ENCODE peak calls at places on chromosomes 5 and 9, in five cellular contexts. Y is heart left ventricle, F is fibroblast of mammary gland, R is fibroblast of pulmonary artery, B is stomach. O is an unnamed sample.

GRCh38 chr5:119397518-119398380 is 41.9 kb downstream of the TNFAIP8 start:
- DNase-seq in Y (no peak), F (peak; percentile 83), R (peak; percentile 83), B (no peak), O (no peak)

GRCh38 chr5:103111458-103111857 is 8.5 kb downstream of the GIN1 start:
- DNase-seq in Y (no peak), F (no peak), R (no peak), B (no peak), O (no peak)

GRCh38 chr9:15578719-15579118 is 25.9 kb downstream of the CCDC171 start:
- DNase-seq in Y (no peak), F (peak; percentile 25), R (peak; percentile 64), B (no peak), O (no peak)

GRCh38 chr9:115036691-115037090 is 81.3 kb downstream of the TNC start:
- DNase-seq in Y (no peak), F (no peak), R (no peak), B (no peak), O (no peak)

GRCh38 chr5:143629871-143630658 is 181.9 kb upstream of the HMHB1 start:
- DNase-seq in Y (no peak), F (peak; percentile 72), R (peak; percentile 54), B (no peak), O (no peak)

GRCh38 chr5:168209987-168210386 is 81.5 kb upstream of the WWC1 start:
- DNase-seq in Y (no peak), F (no peak), R (no peak), B (no peak), O (no peak)

GRCh38 chr5:54693936-54694510 is 176.5 kb downstream of the SNX18 start:
- DNase-seq in Y (no peak), F (no peak), R (no peak), B (no peak), O (no peak)

GRCh38 chr9:79667716-79668458 is 96.1 kb downstream of the TLE4 start:
- DNase-seq in Y (no peak), F (no peak), R (no peak), B (peak; percentile 72), O (no peak)

GRCh38 chr5:1172670-1173404 is 28.6 kb upstream of the SLC6A19 start:
- DNase-seq in Y (no peak), F (no peak), R (no peak), B (no peak), O (no peak)

GRCh38 chr5:135013947-135014570 is 20.0 kb downstream of the PITX1 start:
- DNase-seq in Y (no peak), F (peak; percentile 22), R (no peak), B (peak; percentile 81), O (no peak)

GRCh38 chr9:108761530-108762347 is 94.0 kb downstream of the ACTL7B start:
- DNase-seq in Y (peak; percentile 33), F (peak; percentile 67), R (peak; percentile 69), B (peak; percentile 59), O (peak; percentile 51)

GRCh38 chr5:38845555-38846378 is at the start of gene OSMR:
- DNase-seq in Y (peak; percentile 95), F (peak; percentile 98), R (peak; percentile 99), B (peak; percentile 79), O (peak; percentile 63)

GRCh38 chr5:150801117-150801927 is 22.8 kb downstream of the SMIM3 start:
- DNase-seq in Y (peak; percentile 24), F (peak; percentile 80), R (peak; percentile 85), B (no peak), O (no peak)

GRCh38 chr5:2896371-2897275 is 145.1 kb upstream of the IRX2 start:
- DNase-seq in Y (no peak), F (no peak), R (no peak), B (no peak), O (no peak)

GRCh38 chr5:172707285-172708182 is 63.5 kb downstream of the DUSP1 start:
- DNase-seq in Y (peak; percentile 57), F (peak; percentile 64), R (peak; percentile 79), B (no peak), O (peak; percentile 49)
- TF ChIP-seq CTCF in Y (peak; percentile 23), F (peak; percentile 43), R (peak; percentile 59), B (peak; percentile 11), O (peak; percentile 73)

DNA sequence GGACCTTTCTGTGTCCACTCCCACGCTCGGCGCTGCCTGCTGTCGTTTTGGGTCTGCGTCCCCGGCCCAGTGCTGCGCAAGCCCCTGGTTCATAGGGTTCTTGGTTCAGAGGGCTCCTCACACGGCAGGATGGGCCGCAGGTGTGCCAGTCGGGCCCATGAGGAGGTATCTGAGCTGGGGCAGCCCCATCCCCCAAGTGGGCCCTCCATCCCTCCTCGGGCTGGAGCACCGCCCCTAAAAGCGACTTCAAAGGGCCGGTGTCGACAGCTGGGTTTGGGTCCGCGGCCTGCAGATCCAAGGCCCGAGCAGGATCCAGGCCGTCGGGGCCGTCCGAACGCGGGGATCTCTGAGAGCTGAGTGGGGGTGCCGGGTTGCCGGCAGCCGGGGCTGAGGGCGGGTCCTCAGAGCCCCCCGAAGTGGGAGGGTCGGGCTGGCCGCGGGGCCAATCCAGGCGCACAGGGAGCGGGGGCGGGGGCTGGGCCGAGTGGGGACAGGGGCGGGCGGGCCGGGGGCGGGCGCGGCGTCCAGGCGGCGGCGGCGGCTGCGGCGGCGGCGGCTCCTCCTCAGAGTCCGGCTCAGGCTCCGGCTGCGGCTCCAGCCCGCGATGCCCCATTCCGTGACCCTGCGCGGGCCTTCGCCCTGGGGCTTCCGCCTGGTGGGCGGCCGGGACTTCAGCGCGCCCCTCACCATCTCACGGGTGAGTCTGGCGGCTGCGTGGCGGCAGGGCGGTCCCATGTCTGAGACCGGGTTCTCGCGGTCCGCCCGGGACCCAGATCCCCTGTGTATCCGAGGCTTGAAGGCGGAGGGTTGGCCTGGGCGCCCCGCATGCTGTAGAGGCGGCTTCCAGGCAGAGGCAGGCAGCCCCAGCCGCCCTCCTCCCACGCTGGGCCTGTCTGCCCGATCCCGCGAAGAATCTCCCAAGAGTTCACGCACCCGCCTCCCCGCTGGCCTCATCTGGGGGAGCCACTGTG is at the start of gene PDLIM4:
- DNase-seq in Y (no peak), F (no peak), R (peak; percentile 23), B (no peak), O (no peak)
- H3K4me3 ChIP-seq in Y (peak within 1 kb of the TSS; percentile 86), F (peak within 1 kb of the TSS; percentile 74), R (peak within 1 kb of the TSS; percentile 70), B (peak within 1 kb of the TSS; percentile 75), O (peak within 1 kb of the TSS; percentile 67)

GRCh38 chr9:137462396-137463193 is 3.5 kb upstream of the NSMF start:
- DNase-seq in Y (peak; percentile 25), F (no peak), R (no peak), B (no peak), O (no peak)

GRCh38 chr9:137463194-137463930 is 4.2 kb upstream of the NSMF start:
- DNase-seq in Y (peak; percentile 19), F (no peak), R (no peak), B (no peak), O (no peak)

GRCh38 chr9:137460363-137461315 is 1.5 kb upstream of the NSMF start:
- DNase-seq in Y (peak; percentile 32), F (no peak), R (no peak), B (no peak), O (no peak)

GRCh38 chr9:137461316-137461662 is 2.2 kb upstream of the NSMF start:
- DNase-seq in Y (peak; percentile 28), F (no peak), R (no peak), B (no peak), O (no peak)

GRCh38 chr9:137461663-137462395 is 2.7 kb upstream of the NSMF start:
- DNase-seq in Y (peak; percentile 47), F (peak; percentile 58), R (peak; percentile 35), B (peak; percentile 66), O (no peak)
- TF ChIP-seq CTCF in Y (no peak), F (no peak), R (no peak), B (no peak), O (no peak)

DNA sequence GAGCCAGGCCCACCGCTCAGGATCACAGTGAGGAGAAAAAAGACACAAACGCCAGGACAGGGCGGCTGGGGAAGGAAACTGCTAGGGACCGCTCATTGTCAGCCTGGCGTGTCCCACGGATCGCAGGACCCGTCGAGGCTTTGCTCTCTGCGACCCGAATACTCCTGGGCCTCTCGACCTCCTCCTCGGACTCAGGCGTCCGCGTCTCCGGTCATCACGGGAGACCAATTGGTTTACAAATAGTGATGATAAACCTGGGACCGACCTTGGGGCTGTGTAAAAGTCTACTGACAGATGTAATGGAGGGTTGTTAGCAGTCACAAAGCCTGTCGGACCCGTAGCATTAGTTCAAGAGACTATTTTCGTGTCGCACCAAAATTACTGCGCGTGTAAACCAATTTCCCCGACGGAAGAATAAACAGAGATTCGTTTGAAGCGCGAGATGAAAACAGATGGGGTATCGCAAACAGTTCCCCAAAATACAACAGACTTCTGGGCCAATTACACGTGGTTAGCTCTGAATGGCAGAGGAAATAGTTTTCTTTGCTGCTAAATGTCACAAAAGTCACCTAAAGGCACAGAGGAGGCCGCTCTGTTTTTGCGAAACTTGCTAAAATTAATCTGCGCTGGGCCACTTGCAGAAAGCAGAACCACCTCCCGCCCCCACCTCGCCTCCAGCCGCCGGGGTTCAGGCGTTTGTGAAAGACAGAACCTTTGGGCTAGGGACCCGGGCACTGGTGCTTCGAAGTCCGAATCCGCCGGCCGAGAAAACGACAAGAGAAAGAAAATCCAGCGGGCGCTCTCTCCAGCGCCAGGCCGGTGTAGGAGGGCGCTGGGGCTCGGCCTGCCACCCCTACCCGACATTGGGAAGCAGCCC is 67.6 kb downstream of the FOXD1 start:
- DNase-seq in Y (no peak), F (no peak), R (no peak), B (no peak), O (no peak)
- H3K4me3 ChIP-seq in Y (no peak overlapping the region), F (no peak overlapping the region), R (no peak overlapping the region), B (peak overlapping the region; percentile 32), O (no peak overlapping the region)

GRCh38 chr5:155655569-155655968 is 642.0 kb downstream of the KIF4B start:
- DNase-seq in Y (no peak), F (no peak), R (no peak), B (no peak), O (no peak)
- TF ChIP-seq CTCF in Y (no peak), F (no peak), R (no peak), B (no peak), O (no peak)

DNA sequence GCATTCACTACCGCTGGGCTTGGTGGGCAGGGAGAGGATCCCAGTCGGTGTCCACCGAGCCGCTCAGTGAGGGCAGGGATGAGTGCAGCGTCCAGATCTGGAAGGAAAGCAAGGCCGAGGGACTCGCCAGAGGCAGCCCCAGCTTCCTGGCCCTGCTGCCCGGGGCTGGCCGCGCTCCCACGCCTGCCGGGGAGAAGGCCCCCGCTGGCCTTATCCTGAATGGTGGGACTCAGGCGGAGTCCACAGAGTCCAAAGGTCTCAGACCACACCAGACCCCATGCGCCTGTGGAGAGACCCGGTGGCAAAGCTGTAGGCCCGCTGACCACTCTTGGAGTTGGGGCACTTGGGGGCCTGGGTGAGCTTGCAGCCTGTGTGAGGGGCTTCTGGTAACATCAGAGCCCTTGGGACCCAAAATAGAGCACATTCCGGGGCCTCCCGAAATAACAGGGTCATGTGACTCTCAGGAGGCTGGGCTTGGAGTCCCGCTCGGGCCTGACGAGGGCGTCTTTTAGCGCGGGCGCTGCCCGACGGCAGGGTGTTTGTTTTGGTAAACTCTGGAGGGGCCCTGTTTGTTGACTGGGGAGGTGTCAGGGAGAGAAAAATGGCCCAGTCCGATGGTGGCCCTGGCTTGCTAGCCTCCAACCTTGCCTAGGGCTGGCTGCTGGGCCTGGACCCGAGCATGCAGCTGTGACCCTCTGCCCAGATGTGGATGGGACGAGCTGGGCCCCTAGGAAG is 2.8 kb downstream of the RXRA start:
- DNase-seq in Y (peak; percentile 64), F (peak; percentile 50), R (peak; percentile 43), B (peak; percentile 67), O (no peak)
- H3K4me3 ChIP-seq in Y (peak overlapping the region; percentile 99), F (peak overlapping the region; percentile 61), R (peak overlapping the region; percentile 67), B (peak overlapping the region; percentile 67), O (peak overlapping the region; percentile 70)